ENCODE peak calls at places on chromosomes 11 and 22, in five cellular contexts. Q is Peyer's patch, I is foreskin fibroblast, T is hepatocyte, Y is AG09309. H is an unnamed sample.

GRCh38 chr11:82902086-82902485 is 550 bp downstream of the DDIAS start:
- DNase-seq in T (no peak), Y (no peak), I (no peak), Q (no peak), H (no peak)

GRCh38 chr22:27345681-27346080 is 455.9 kb downstream of the MN1 start:
- DNase-seq in T (no peak), Y (no peak), Q (no peak), I (no peak), H (no peak)

GRCh38 chr11:63999349-64000025 is 13.2 kb downstream of the OTUB1 start:
- DNase-seq in I (peak; percentile 83), Q (no peak), Y (no peak), T (peak; percentile 88), H (peak; percentile 21)

GRCh38 chr11:119056397-119056999 is 507 bp downstream of the HYOU1 start:
- DNase-seq in T (peak; percentile 63), I (peak; percentile 30), Q (peak; percentile 72), Y (no peak), H (no peak)

GRCh38 chr11:9726313-9727022 is 62.6 kb downstream of the SWAP70 start:
- DNase-seq in Q (no peak), I (peak; percentile 74), Y (peak; percentile 10), T (peak; percentile 21), H (peak; percentile 65)

GRCh38 chr22:24125942-24126341 is 55.3 kb upstream of the SUSD2 start:
- DNase-seq in Q (no peak), T (no peak), I (no peak), Y (no peak), H (no peak)

GRCh38 chr22:42752230-42752746 is 31.6 kb upstream of the A4GALT start:
- DNase-seq in T (no peak), Q (no peak), Y (no peak), I (no peak), H (no peak)

GRCh38 chr11:60005360-60005759 is 11.6 kb upstream of the OOSP4B start:
- DNase-seq in Q (no peak), Y (no peak), I (no peak), T (no peak), H (no peak)

GRCh38 chr11:16606784-16607674 is 131.4 kb upstream of the C11orf58 start:
- DNase-seq in T (peak; percentile 71), Y (no peak), I (peak; percentile 16), Q (peak; percentile 65), H (no peak)

GRCh38 chr11:126391286-126391954 is 35.9 kb downstream of the ST3GAL4 start:
- DNase-seq in Y (no peak), I (no peak), Q (no peak), T (no peak), H (no peak)

GRCh38 chr11:65213322-65214211 is 31.8 kb downstream of the CAPN1 start:
- DNase-seq in I (peak; percentile 43), T (no peak), Y (no peak), Q (no peak), H (no peak)

DNA sequence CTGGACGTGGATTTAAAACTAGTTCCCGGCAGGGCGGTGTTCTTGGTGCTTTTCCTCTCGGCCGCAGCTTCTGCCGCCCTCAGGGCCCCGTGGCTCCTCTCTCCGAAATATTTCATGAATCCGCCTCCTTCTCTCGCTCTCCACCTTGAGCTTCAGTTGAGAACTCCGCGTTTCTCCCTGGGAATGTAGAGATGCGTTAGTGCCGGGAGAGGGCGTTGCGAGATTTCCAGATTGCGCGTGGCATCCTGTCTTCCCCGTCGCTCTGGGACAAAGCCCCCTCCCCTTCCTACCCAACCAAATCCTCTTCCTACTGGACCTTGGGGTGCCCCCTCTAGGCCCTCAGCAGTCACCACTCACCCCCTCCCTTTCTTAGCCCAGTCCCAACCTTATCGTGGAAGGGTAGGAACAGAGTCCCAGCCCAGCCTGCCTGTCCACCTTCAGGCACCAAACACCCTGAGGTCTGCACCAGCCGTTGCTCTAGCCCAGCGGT is 15.5 kb upstream of the RAC2 start:
- DNase-seq in Y (no peak), I (peak; percentile 79), T (peak; percentile 75), Q (peak; percentile 42), H (peak; percentile 75)
- H3K4me3 ChIP-seq in Y (no peak overlapping the region), I (no peak overlapping the region), T (no peak overlapping the region), Q (no peak overlapping the region), H (peak overlapping the region; percentile 22)

GRCh38 chr11:114346709-114347141 is 50.5 kb downstream of the NNMT start:
- DNase-seq in Q (no peak), I (peak; percentile 6), Y (no peak), T (no peak), H (no peak)
- H3K4me3 ChIP-seq in Q (no peak overlapping the region), I (no peak overlapping the region), Y (no peak overlapping the region), T (no peak overlapping the region), H (no peak overlapping the region)

GRCh38 chr11:117421041-117421440 is 93.4 kb downstream of the CEP164 start:
- DNase-seq in T (no peak), Y (no peak), I (no peak), Q (no peak), H (no peak)
- H3K4me3 ChIP-seq in T (no peak overlapping the region), Y (no peak overlapping the region), I (no peak overlapping the region), Q (no peak overlapping the region), H (no peak overlapping the region)

GRCh38 chr22:40651563-40652501 is 15.3 kb upstream of the MRTFA start:
- DNase-seq in Q (peak; percentile 87), T (peak; percentile 96), Y (peak; percentile 98), I (peak; percentile 100), H (peak; percentile 99)
- H3K4me3 ChIP-seq in Q (peak overlapping the region; percentile 48), T (peak overlapping the region; percentile 27), Y (peak overlapping the region; percentile 62), I (peak overlapping the region; percentile 61), H (peak overlapping the region; percentile 81)

DNA sequence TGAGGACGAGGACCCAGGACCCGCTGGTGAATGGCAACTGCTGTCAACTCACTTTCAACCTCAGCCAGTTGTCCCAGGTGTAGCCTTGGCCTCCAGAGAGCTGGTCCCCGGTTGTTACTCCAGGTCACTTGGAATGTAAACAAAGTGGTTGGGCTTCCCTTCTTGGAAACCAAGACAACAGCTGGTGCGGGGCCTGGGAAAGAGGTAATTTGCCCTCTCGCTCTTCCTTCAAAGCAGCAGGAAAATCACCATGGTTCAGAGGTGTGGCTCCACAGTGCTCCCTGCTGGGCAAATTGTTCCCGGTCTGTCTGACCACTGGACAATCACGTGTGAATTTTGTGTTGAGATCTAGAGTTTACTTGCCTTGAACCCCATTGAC is 15.0 kb downstream of the SLC1A2 start:
- DNase-seq in Q (peak; percentile 61), Y (no peak), T (peak; percentile 46), I (peak; percentile 60), H (peak; percentile 38)
- H3K4me3 ChIP-seq in Q (no peak overlapping the region), Y (no peak overlapping the region), T (no peak overlapping the region), I (no peak overlapping the region), H (no peak overlapping the region)

GRCh38 chr11:2891901-2892214 is 6.3 kb upstream of the CDKN1C start:
- DNase-seq in T (peak; percentile 74), Y (no peak), I (no peak), Q (no peak), H (peak; percentile 46)
- H3K4me3 ChIP-seq in T (no peak overlapping the region), Y (peak overlapping the region; percentile 55), I (peak overlapping the region; percentile 60), Q (peak overlapping the region; percentile 35), H (peak overlapping the region; percentile 68)

DNA sequence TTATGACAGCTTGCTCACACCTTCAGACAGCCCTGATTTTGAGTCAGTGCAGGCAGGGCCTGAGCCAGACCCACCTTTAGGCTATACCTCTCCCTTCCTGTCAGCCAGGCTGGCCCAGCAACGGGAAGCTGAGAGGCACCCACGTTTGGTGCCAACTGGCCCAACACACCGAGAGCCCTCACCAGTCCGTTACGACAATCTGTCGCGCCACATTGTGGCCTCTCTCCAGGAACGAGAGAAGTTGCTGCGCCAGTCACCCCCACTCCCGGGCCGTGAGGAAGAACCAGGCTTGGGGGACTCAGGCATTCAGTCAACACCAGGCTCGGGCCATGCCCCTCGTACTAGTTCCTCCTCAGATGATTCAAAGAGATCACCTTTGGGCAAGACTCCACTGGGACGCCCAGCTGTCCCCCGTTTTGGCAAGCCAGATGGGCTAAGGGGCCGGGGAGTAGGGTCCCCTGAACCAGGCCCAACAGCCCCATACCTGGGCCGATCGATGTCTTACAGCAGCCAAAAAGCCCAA is 13.1 kb downstream of the MED19 start:
- DNase-seq in Y (no peak), T (no peak), I (no peak), Q (no peak), H (no peak)
- H3K4me3 ChIP-seq in Y (no peak overlapping the region), T (no peak overlapping the region), I (no peak overlapping the region), Q (no peak overlapping the region), H (no peak overlapping the region)

GRCh38 chr11:90218606-90219005 is 4.2 kb downstream of the CHORDC1 start:
- DNase-seq in Y (no peak), T (no peak), I (no peak), Q (no peak), H (no peak)

GRCh38 chr11:90219438-90219837 is 3.4 kb downstream of the CHORDC1 start:
- DNase-seq in T (no peak), Q (no peak), Y (no peak), I (no peak), H (no peak)

GRCh38 chr11:90222459-90223247 is at the start of gene CHORDC1:
- DNase-seq in Q (peak; percentile 94), T (peak; percentile 92), Y (peak; percentile 28), I (peak; percentile 93), H (peak; percentile 79)

GRCh38 chr11:90222152-90222458 is 744 bp downstream of the CHORDC1 start:
- DNase-seq in Y (no peak), I (no peak), T (no peak), Q (no peak), H (no peak)

DNA sequence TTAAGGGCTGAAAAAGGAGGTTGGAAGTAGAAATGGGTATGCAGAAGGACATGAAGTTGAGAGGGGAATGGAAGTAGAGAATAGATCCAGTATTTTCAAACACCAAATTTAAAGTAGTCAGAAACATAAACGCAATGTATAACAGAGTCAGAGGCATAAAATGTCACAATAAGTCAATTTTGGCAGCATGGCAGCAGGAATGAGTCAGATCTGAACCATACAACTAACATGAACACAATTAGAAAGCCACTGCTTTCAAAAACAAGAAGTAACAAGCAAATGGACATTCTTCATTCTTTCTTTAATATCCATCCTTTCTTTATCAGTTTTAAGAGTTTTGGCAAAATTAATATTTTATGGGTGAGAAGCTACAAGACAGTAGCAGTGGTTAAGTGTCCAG is 2.5 kb downstream of the CHORDC1 start:
- DNase-seq in Y (peak; percentile 20), I (peak; percentile 73), T (no peak), Q (no peak), H (peak; percentile 69)
- H3K4me3 ChIP-seq in Y (no peak overlapping the region), I (no peak overlapping the region), T (peak overlapping the region; percentile 78), Q (no peak overlapping the region), H (no peak overlapping the region)

GRCh38 chr11:106077609-106078517 is at the start of gene AASDHPPT:
- DNase-seq in Y (no peak), Q (no peak), I (peak; percentile 58), T (peak; percentile 63), H (peak; percentile 46)
- H3K4me3 ChIP-seq in Y (peak within 1 kb of the TSS; percentile 91), Q (peak within 1 kb of the TSS; percentile 92), I (peak within 1 kb of the TSS; percentile 93), T (peak within 1 kb of the TSS; percentile 88), H (peak within 1 kb of the TSS; percentile 100)

GRCh38 chr11:3155691-3156258 is 9.3 kb downstream of the OSBPL5 start:
- DNase-seq in Y (no peak), I (peak; percentile 86), Q (no peak), T (no peak), H (peak; percentile 79)

GRCh38 chr11:3153291-3153861 is 11.7 kb downstream of the OSBPL5 start:
- DNase-seq in Q (peak; percentile 62), Y (no peak), I (peak; percentile 81), T (peak; percentile 38), H (peak; percentile 89)

GRCh38 chr11:3152471-3153110 is 12.5 kb downstream of the OSBPL5 start:
- DNase-seq in T (no peak), Y (no peak), I (no peak), Q (no peak), H (no peak)

GRCh38 chr11:3155216-3155615 is 9.9 kb downstream of the OSBPL5 start:
- DNase-seq in Q (peak; percentile 27), T (no peak), Y (no peak), I (no peak), H (no peak)

GRCh38 chr11:3154001-3154599 is 11.0 kb downstream of the OSBPL5 start:
- DNase-seq in Y (no peak), Q (peak; percentile 51), I (no peak), T (no peak), H (no peak)
- H3K4me3 ChIP-seq in Y (no peak overlapping the region), Q (no peak overlapping the region), I (peak overlapping the region; percentile 15), T (no peak overlapping the region), H (no peak overlapping the region)